ENCODE peak calls at places on chromosomes 16 and 17, in six cellular contexts. D, C, L, W, O and P are unnamed samples.

GRCh38 chr17:74345433-74346241 is 16.0 kb downstream of the BTBD17 start:
- DNase-seq in D (no peak), C (no peak), L (no peak), W (no peak), O (no peak), P (no peak)

GRCh38 chr16:69386596-69386995 is 789 bp upstream of the TERF2 start:
- DNase-seq in D (no peak), C (no peak), L (no peak), W (no peak), O (no peak), P (no peak)

GRCh38 chr16:67718668-67719047 is 458 bp downstream of the GFOD2 start:
- DNase-seq in D (peak), C (no peak), L (no peak), W (no peak), O (no peak), P (peak)

GRCh38 chr17:31401456-31402254 is 10.2 kb downstream of the RAB11FIP4 start:
- DNase-seq in D (no peak), C (no peak), L (no peak), W (no peak), O (no peak), P (no peak)

GRCh38 chr16:81645925-81646324 is 133.2 kb upstream of the PLCG2 start:
- DNase-seq in D (no peak), C (no peak), L (no peak), W (no peak), O (no peak), P (no peak)

GRCh38 chr17:78724999-78725398 is 57.1 kb downstream of the CYTH1 start:
- DNase-seq in D (no peak), C (no peak), L (no peak), W (no peak), O (no peak), P (no peak)

GRCh38 chr16:21162661-21163151 is 4.2 kb downstream of the LDAF1 start:
- DNase-seq in D (no peak), C (no peak), L (peak), W (no peak), O (peak), P (no peak)

GRCh38 chr17:77459018-77459755 is 318.4 kb downstream of the SEC14L1 start:
- DNase-seq in D (peak), C (no peak), L (no peak), W (no peak), O (no peak), P (no peak)

GRCh38 chr17:42937712-42938596 is 26.3 kb downstream of the AARSD1 start:
- DNase-seq in D (peak), C (peak), L (peak), W (peak), O (no peak), P (peak)

GRCh38 chr17:17693253-17693954 is 12.1 kb downstream of the RAI1 start:
- DNase-seq in D (no peak), C (no peak), L (peak), W (peak), O (peak), P (no peak)

GRCh38 chr17:77010667-77011066 is 130.1 kb upstream of the SEC14L1 start:
- DNase-seq in D (no peak), C (no peak), L (no peak), W (no peak), O (no peak), P (no peak)

DNA sequence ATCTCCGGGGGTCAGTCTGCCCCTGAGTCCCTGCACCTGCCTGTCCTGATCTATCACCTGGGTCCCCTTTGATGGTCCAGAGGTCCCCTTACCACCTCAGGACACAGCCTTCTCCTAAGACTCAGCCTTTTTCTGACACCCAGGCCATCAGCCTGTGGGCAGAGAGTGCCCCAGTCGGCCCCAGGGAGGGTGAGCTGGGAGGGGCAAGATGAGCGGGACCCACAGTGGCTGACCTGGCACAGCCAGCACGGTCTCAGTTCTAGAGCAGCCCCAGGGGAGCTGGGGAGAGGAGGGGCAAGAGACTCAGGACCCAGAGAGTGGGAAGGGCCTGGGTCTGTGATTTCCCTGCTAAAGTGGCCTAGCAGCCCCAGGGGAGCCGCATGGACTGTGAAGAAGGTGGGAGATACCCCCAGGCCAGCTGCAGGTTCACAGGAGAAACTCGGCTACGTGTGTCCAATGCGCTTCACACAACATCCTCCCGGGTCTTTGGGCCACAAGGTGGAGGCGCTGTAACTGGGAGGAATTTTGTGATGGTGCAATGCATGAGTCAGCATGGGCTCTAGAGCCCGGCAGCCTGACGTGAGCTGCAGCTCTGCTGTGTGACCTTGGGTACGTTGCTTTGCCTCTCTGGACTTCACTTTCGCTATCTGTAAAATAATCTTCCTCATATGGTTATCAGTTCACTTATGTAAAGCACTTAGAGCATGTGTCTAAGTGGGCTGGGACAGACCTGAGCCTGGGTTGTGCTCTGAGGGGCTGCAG is 67.2 kb upstream of the LHX1 start:
- DNase-seq in D (no peak), C (no peak), L (no peak), W (no peak), O (no peak), P (no peak)
- TF ChIP-seq CTCF in D (no peak), C (peak), L (no peak), W (no peak), O (no peak), P (no peak)

DNA sequence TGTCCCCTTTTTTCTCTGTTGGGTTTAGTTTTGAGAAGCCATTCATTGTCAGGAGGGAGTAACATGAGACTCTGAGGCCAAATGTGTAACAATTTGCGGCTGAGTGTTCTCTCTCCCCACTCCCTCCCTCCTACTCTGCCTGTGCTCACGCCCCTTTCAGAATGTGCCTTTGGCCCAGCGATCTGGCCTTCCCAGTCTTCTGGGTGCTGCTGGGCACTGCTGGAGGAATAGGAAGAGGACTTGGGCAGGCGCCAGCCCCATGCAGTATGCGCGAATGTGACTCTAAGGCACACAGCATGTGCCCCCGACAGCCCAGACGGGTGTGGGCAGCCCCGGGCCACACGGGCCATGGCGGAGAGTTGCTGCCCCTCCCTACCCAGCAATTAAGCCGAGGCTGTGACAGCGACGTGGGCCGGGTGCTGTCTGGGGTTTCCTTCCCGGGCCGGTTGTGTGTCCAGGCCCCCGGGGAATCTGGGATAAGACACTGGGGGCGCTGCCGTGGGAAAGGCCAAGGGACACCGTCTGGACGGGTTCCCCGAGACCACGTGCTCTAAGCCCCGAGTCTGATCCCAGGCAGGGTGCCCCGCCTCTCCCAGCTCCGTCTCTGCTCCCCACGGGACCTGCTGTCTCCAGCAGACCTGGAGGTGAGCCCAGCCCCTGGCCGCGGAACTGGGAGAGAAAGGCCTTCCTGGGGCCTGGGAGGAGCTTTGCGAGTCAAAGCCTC is 92.4 kb downstream of the IRX3 start:
- DNase-seq in D (no peak), C (peak), L (peak), W (no peak), O (peak), P (no peak)
- TF ChIP-seq CTCF in D (no peak), C (no peak), L (no peak), W (peak), O (no peak), P (no peak)

GRCh38 chr16:49382916-49383315 is 9.3 kb downstream of the C16orf78 start:
- DNase-seq in D (peak), C (no peak), L (no peak), W (peak), O (no peak), P (no peak)
- TF ChIP-seq CTCF in D (peak), C (no peak), L (no peak), W (peak), O (no peak), P (peak)

GRCh38 chr17:5667871-5668270 is 83.6 kb upstream of the NLRP1 start:
- DNase-seq in D (peak), C (no peak), L (no peak), W (no peak), O (no peak), P (no peak)
- TF ChIP-seq CTCF in D (peak), C (peak), L (no peak), W (peak), O (no peak), P (no peak)

DNA sequence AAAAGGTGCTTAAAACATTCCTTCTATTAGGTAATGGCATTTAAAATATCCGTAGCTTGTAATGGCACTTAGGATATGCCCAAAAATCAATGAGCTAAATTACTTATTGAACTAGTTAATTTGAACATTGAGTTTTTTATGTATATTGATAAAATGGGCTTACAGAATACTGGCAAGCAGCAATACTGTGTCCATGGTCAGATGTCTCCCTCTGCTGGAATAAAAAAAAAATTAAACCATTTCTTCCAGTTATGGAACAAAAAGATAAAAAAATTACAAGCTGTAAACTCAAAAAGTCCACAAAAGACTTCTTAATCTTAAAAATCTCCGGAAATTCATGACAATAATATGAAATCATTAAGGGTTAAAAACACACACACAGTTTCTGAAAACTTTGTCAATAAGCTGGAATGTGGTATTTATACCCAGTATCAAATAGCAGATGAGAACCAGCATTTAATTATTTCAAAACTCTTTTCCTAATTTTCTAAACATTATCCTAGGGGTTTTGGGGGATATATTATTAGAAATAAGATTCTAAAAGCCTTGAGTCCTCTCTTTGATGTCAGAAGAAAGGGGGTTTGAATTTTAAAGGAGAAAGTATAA is 21.5 kb upstream of the PSMD7 start:
- DNase-seq in D (peak), C (no peak), L (no peak), W (no peak), O (no peak), P (no peak)
- TF ChIP-seq CTCF in D (peak), C (peak), L (peak), W (peak), O (peak), P (no peak)

GRCh38 chr16:71440669-71441347 is 1.0 kb downstream of the TLE7 start:
- DNase-seq in D (no peak), C (no peak), L (no peak), W (no peak), O (no peak), P (peak)
- TF ChIP-seq CTCF in D (no peak), C (peak), L (no peak), W (peak), O (no peak), P (peak)